ENCODE peak calls at places on chromosomes 7 and 10, in four cellular contexts. W is CD4-positive, alpha-beta memory T cell; A is endodermal cell; V is stimulated activated CD8-positive, alpha-beta memory T cell treated with anti-CD3 and anti-CD28 coated beads, Interleukin-2, amount 100 ng/mL, for 48 hours. H is an unnamed sample.

GRCh38 chr7:17298840-17299476 is 506 bp downstream of the AHR start:
- DNase-seq in W (peak), A (peak), V (peak), H (peak)

GRCh38 chr10:130999376-131000202 is 311.9 kb downstream of the TCERG1L start:
- DNase-seq in W (no peak), A (no peak), V (no peak), H (no peak)

GRCh38 chr10:71587941-71588573 is 131.5 kb downstream of the C10orf105 start:
- DNase-seq in W (no peak), A (no peak), V (no peak), H (no peak)

GRCh38 chr10:117460846-117461765 is 81.4 kb upstream of the EMX2 start:
- DNase-seq in W (no peak), A (no peak), V (no peak), H (no peak)

GRCh38 chr10:59315465-59315864 is 46.9 kb downstream of the FAM13C start:
- DNase-seq in W (no peak), A (no peak), V (no peak), H (no peak)

GRCh38 chr10:79079490-79080355 is 11.0 kb downstream of the ZMIZ1 start:
- DNase-seq in W (no peak), A (no peak), V (no peak), H (peak)

GRCh38 chr7:30575910-30576309 is 18.8 kb upstream of the GARS1 start:
- DNase-seq in W (no peak), A (no peak), V (no peak), H (no peak)

GRCh38 chr7:44216019-44216418 is 15.2 kb downstream of the YKT6 start:
- DNase-seq in W (no peak), A (no peak), V (no peak), H (no peak)

GRCh38 chr7:116911799-116912198 is 41.5 kb upstream of the ST7 start:
- DNase-seq in W (no peak), A (no peak), V (no peak), H (no peak)

GRCh38 chr7:93973134-93973533 is 31.0 kb downstream of the BET1 start:
- DNase-seq in W (no peak), A (no peak), V (no peak), H (no peak)

GRCh38 chr7:132511921-132512320 is 64.3 kb downstream of the PLXNA4 start:
- DNase-seq in W (no peak), A (no peak), V (no peak), H (no peak)

GRCh38 chr7:99000196-99000903 is 122.0 kb downstream of the TRRAP start:
- DNase-seq in W (no peak), A (peak), V (no peak), H (no peak)

GRCh38 chr10:77702166-77702565 is 64.6 kb upstream of the KCNMA1 start:
- DNase-seq in W (no peak), A (no peak), V (no peak), H (no peak)

GRCh38 chr7:95357623-95358022 is 33.3 kb upstream of the PON1 start:
- DNase-seq in W (no peak), A (no peak), V (no peak), H (no peak)

GRCh38 chr7:96061844-96062243 is 260.1 kb downstream of the SLC25A13 start:
- DNase-seq in W (no peak), A (no peak), V (no peak), H (no peak)

GRCh38 chr7:98240961-98241673 is 10.9 kb downstream of the TECPR1 start:
- DNase-seq in W (peak), A (peak), V (no peak), H (peak)

GRCh38 chr7:85090919-85091567 is 95.8 kb downstream of the SEMA3D start:
- DNase-seq in W (no peak), A (no peak), V (no peak), H (no peak)

GRCh38 chr7:124930655-124931597 is 1.3 kb upstream of the POT1 start:
- DNase-seq in W (no peak), A (no peak), V (no peak), H (no peak)

GRCh38 chr7:24830440-24831050 is 73.3 kb upstream of the GSDME start:
- DNase-seq in W (no peak), A (no peak), V (no peak), H (no peak)

GRCh38 chr10:6072215-6072941 is 10.2 kb upstream of the IL2RA start:
- DNase-seq in W (peak), A (no peak), V (no peak), H (no peak)

GRCh38 chr7:25754333-25754732 is 397.7 kb upstream of the NFE2L3 start:
- DNase-seq in W (no peak), A (no peak), V (no peak), H (no peak)

GRCh38 chr10:86073199-86073977 is 293.2 kb downstream of the GRID1 start:
- DNase-seq in W (no peak), A (peak), V (no peak), H (no peak)

GRCh38 chr7:7970620-7971307 is 2.2 kb downstream of the GLCCI1 start:
- DNase-seq in W (peak), A (no peak), V (no peak), H (no peak)

GRCh38 chr7:2613926-2614613 is 17.7 kb upstream of the TTYH3 start:
- DNase-seq in W (no peak), A (no peak), V (no peak), H (no peak)

GRCh38 chr7:103748680-103749079 is 240.8 kb downstream of the RELN start:
- DNase-seq in W (no peak), A (no peak), V (no peak), H (no peak)

GRCh38 chr7:157299613-157300405 is 37.0 kb upstream of the DNAJB6 start:
- DNase-seq in W (peak), A (peak), V (no peak), H (peak)

GRCh38 chr10:132829403-132829802 is 43.5 kb upstream of the NKX6-2 start:
- DNase-seq in W (no peak), A (no peak), V (no peak), H (no peak)

GRCh38 chr7:516606-517456 is 2.8 kb downstream of the PDGFA start:
- DNase-seq in W (no peak), A (peak), V (peak), H (peak)

GRCh38 chr7:29748286-29749099 is 57.8 kb upstream of the WIPF3 start:
- DNase-seq in W (no peak), A (no peak), V (no peak), H (no peak)

GRCh38 chr10:10403762-10404161 is 613.9 kb upstream of the CELF2 start:
- DNase-seq in W (no peak), A (no peak), V (no peak), H (no peak)

GRCh38 chr7:101077303-101078086 is 7.8 kb upstream of the TRIM56 start:
- DNase-seq in W (peak), A (peak), V (peak), H (peak)

GRCh38 chr7:1670894-1671875 is 1.1 kb downstream of the ELFN1 start:
- DNase-seq in W (no peak), A (peak), V (no peak), H (peak)

GRCh38 chr7:73436031-73436929 is 2.7 kb downstream of the FZD9 start:
- DNase-seq in W (no peak), A (peak), V (no peak), H (no peak)

GRCh38 chr10:22629843-22630228 is 84.5 kb downstream of the PIP4K2A start:
- DNase-seq in W (no peak), A (no peak), V (no peak), H (no peak)

GRCh38 chr7:92633211-92633906 is 43.2 kb upstream of the FAM133B start:
- DNase-seq in W (no peak), A (no peak), V (no peak), H (peak)

GRCh38 chr10:30803901-30804322 is 174.4 kb upstream of the LYZL2 start:
- DNase-seq in W (no peak), A (no peak), V (no peak), H (no peak)

GRCh38 chr7:120988591-120989299 is at the start of gene CPED1:
- DNase-seq in W (no peak), A (peak), V (peak), H (peak)

H was measured in ELF-1.